ENCODE peak calls at places on chromosome 19, in eight cellular contexts. F is AG10803, Z is fibroblast of mammary gland, Y is Calu3, A is BE2C, I is HFFc6, C is neural crest cell, Q is thoracic aorta. X is an unnamed sample.
A peak's percentile ranks its signal among the peaks of the same experiment; 100 is the strongest.

GRCh38 chr19:12828494-12828893 is 5.9 kb downstream of the RTBDN start:
- DNase-seq in C (no peak), Z (peak; percentile 33), I (no peak), Q (no peak), F (no peak), A (peak; percentile 95), Y (peak; percentile 35), X (peak; percentile 56)

GRCh38 chr19:55697069-55697440 is 22.0 kb downstream of the EPN1 start:
- DNase-seq in A (no peak), C (no peak), I (no peak), Q (no peak), Y (no peak), F (no peak), Z (no peak), X (no peak)

GRCh38 chr19:28291874-28292273 is 921.1 kb downstream of the UQCRFS1 start:
- DNase-seq in Y (no peak), I (no peak), Q (no peak), C (no peak), Z (no peak), A (no peak), F (no peak), X (no peak)

GRCh38 chr19:30204721-30205120 is 167.5 kb upstream of the ZNF536 start:
- DNase-seq in A (no peak), F (no peak), Z (no peak), I (no peak), Q (no peak), C (no peak), Y (no peak), X (no peak)

GRCh38 chr19:43457809-43458208 is 7.6 kb downstream of the LYPD3 start:
- DNase-seq in F (no peak), I (no peak), Z (no peak), Y (no peak), C (no peak), A (no peak), Q (no peak), X (no peak)

GRCh38 chr19:31303262-31303815 is 45.9 kb downstream of the TSHZ3 start:
- DNase-seq in C (no peak), Y (no peak), Q (no peak), I (no peak), Z (no peak), A (no peak), F (no peak), X (no peak)

GRCh38 chr19:23698711-23699520 is 11.9 kb upstream of the ZNF675 start:
- DNase-seq in Z (no peak), C (no peak), F (no peak), Q (no peak), I (peak; percentile 62), Y (no peak), A (peak; percentile 41), X (no peak)

GRCh38 chr19:54266133-54266532 is 9.1 kb upstream of the LILRB5 start:
- DNase-seq in Y (peak; percentile 93), C (peak; percentile 87), Z (peak; percentile 66), A (peak; percentile 76), I (peak; percentile 37), Q (no peak), F (peak; percentile 46), X (peak; percentile 71)

GRCh38 chr19:33468361-33469170 is 53.0 kb downstream of the PEPD start:
- DNase-seq in I (no peak), F (peak; percentile 31), Q (no peak), C (no peak), Y (no peak), Z (no peak), A (no peak), X (no peak)

GRCh38 chr19:16306728-16307402 is 17.8 kb upstream of the KLF2 start:
- DNase-seq in C (no peak), F (no peak), I (no peak), Q (no peak), A (no peak), Z (no peak), Y (no peak), X (no peak)

GRCh38 chr19:54137913-54138776 is 583 bp downstream of the CNOT3 start:
- DNase-seq in A (peak; percentile 49), Q (no peak), Y (peak; percentile 46), I (no peak), C (no peak), F (no peak), Z (no peak), X (no peak)

GRCh38 chr19:52941941-52942370 is 18.7 kb upstream of the ZNF888 start:
- DNase-seq in C (no peak), I (peak; percentile 10), Q (no peak), Y (peak; percentile 39), Z (peak; percentile 22), A (no peak), F (peak; percentile 21), X (no peak)

GRCh38 chr19:50330365-50331078 is 1.3 kb upstream of the KCNC3 start:
- DNase-seq in A (peak; percentile 97), I (no peak), Q (no peak), Z (peak; percentile 26), C (peak; percentile 86), Y (peak; percentile 87), F (peak; percentile 19), X (peak; percentile 92)

GRCh38 chr19:39430675-39431593 is 4.8 kb downstream of the RPS16 start:
- DNase-seq in I (peak; percentile 70), A (no peak), Y (peak; percentile 87), Z (peak; percentile 98), Q (peak; percentile 32), F (peak; percentile 19), C (no peak), X (peak; percentile 74)

GRCh38 chr19:37007587-37008220 is 70.5 kb upstream of the ZNF420 start:
- DNase-seq in C (no peak), Y (no peak), F (peak; percentile 43), I (no peak), Z (peak; percentile 67), A (no peak), Q (no peak), X (no peak)

GRCh38 chr19:5585461-5586299 is 17.9 kb upstream of the TINCR start:
- DNase-seq in A (no peak), C (no peak), Q (no peak), F (no peak), I (no peak), Z (no peak), Y (no peak), X (peak; percentile 82)

GRCh38 chr19:33905937-33906577 is 109.4 kb downstream of the KCTD15 start:
- DNase-seq in Q (no peak), Z (no peak), I (no peak), C (peak; percentile 18), F (peak; percentile 5), Y (peak; percentile 85), A (no peak), X (peak; percentile 59)

GRCh38 chr19:38538793-38539528 is 78.8 kb downstream of the MAP4K1 start:
- DNase-seq in I (no peak), Z (no peak), Y (peak; percentile 23), C (no peak), Q (no peak), A (no peak), F (no peak), X (no peak)

DNA sequence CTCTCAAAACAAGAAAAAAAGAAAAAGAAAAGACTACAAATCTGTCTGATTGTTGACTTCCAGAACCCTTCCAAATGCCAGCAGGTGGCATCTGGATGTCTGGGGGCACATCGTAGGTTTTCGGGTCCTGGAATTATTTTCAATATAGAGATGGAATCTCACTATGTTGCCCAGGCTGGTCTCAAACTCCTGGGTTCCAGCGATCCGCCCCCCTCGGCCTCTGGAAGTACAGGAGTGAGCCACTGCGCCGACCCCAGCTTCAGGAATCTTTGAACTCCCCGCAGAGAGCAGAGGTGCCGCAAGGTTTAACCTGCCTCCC is 567 bp upstream of the B3GNT3 start:
- DNase-seq in A (no peak), F (no peak), Q (no peak), C (no peak), Z (no peak), Y (no peak), I (no peak), X (no peak)
- TF ChIP-seq CTCF in A (no peak), F (no peak), Q (no peak), C (no peak), Z (no peak), Y (no peak), I (no peak), X (no peak)

DNA sequence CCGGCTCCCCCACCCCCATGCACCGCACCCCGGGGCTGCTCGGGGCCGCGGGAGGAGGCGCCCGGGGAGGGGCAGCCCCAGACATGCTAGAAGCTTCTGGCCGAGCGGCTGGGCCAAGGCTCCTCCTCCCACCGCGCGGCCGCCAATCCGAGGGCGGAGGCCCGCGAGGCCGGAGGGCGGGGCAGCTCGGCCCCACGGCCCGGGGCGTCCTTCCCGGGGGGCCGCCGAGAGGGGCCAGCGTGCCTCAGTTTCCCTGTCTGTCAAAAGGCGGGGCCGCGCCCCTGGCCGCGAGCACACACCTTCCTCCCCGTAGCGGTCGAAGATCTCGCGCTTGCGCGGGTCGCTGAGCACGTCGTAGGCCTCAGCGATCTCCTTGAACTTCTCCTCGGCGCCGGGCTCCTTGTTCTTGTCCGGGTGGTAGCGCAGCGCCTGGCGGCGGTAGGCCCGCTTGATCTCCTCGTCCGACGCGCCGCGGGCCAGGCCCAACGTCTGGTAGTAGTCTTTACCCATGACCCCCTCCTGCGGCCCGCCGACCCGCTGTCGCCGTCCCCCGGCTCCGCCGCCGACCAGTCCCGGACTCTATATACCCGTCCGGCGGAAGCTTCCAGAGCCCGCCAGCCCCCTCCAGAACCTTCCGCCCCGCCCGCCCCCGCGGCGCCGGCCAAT is at the start of gene DNAJB1:
- DNase-seq in Z (peak; percentile 62), A (peak; percentile 75), C (no peak), Y (peak; percentile 73), Q (no peak), F (peak; percentile 82), I (peak; percentile 70), X (peak; percentile 97)
- TF ChIP-seq CTCF in Z (no peak), A (no peak), C (no peak), Y (no peak), Q (no peak), F (no peak), I (no peak), X (no peak)

GRCh38 chr19:57613941-57614743 is at the start of gene ZNF134:
- DNase-seq in Y (peak; percentile 89), C (peak; percentile 87), A (peak; percentile 95), I (peak; percentile 79), F (peak; percentile 84), Q (peak; percentile 49), Z (peak; percentile 88), X (peak; percentile 96)
- TF ChIP-seq CTCF in Y (no peak), C (no peak), A (peak; percentile 31), I (peak; percentile 62), F (peak; percentile 49), Q (no peak), Z (peak; percentile 5), X (no peak)

GRCh38 chr19:35745328-35746086 is at the start of the genes PSENEN and U2AF1L4:
- DNase-seq in Z (peak; percentile 99), Q (peak; percentile 93), Y (peak; percentile 97), C (peak; percentile 85), A (peak; percentile 97), I (peak; percentile 98), F (peak; percentile 99), X (peak; percentile 89)

GRCh38 chr19:35746087-35746462 is 624 bp downstream of the PSENEN start:
- DNase-seq in C (no peak), I (no peak), Z (no peak), F (no peak), A (no peak), Y (no peak), Q (no peak), X (no peak)

GRCh38 chr19:35750167-35750566 is 1.8 kb downstream of the LIN37 start:
- DNase-seq in A (no peak), Z (no peak), F (no peak), I (no peak), Y (no peak), Q (no peak), C (no peak), X (no peak)

GRCh38 chr19:35746556-35746955 is 1.1 kb downstream of the PSENEN start:
- DNase-seq in F (no peak), Y (no peak), Z (no peak), Q (no peak), I (no peak), C (no peak), A (no peak), X (no peak)

GRCh38 chr19:35748106-35749020 is at the start of gene LIN37:
- DNase-seq in F (peak; percentile 99), Q (peak; percentile 99), C (peak; percentile 98), A (peak; percentile 99), I (peak; percentile 99), Z (peak; percentile 99), Y (peak; percentile 99), X (peak; percentile 94)
- TF ChIP-seq CTCF in F (no peak), Q (no peak), C (no peak), A (no peak), I (peak; percentile 29), Z (no peak), Y (no peak), X (no peak)